ENCODE peak calls at places on chromosomes 4 and X, in four cellular contexts. U is stomach, V is spleen, O is HepG2. L is an unnamed sample.

GRCh38 chrX:68921937-68922456 is 93.2 kb downstream of the EFNB1 start:
- DNase-seq in V (no peak), U (no peak), O (no peak), L (no peak)

GRCh38 chr4:176238819-176239218 is 30.2 kb downstream of the ASB5 start:
- DNase-seq in V (no peak), O (no peak), U (no peak), L (no peak)

GRCh38 chr4:87053064-87053693 is 118.4 kb downstream of the AFF1 start:
- DNase-seq in O (no peak), V (no peak), U (no peak), L (no peak)

GRCh38 chr4:2834001-2834921 is 9.4 kb upstream of the ADD1 start:
- DNase-seq in U (peak; percentile 21), V (no peak), O (no peak), L (no peak)

GRCh38 chrX:29044802-29045201 is 457.6 kb downstream of the IL1RAPL1 start:
- DNase-seq in U (no peak), V (no peak), O (no peak), L (no peak)

GRCh38 chr4:185470503-185471195 is 884 bp downstream of the CCDC110 start:
- DNase-seq in U (peak; percentile 76), O (peak; percentile 4), V (peak; percentile 90), L (no peak)

GRCh38 chrX:66544181-66544580 is 94.7 kb downstream of the EDA2R start:
- DNase-seq in U (no peak), O (no peak), V (no peak), L (no peak)

GRCh38 chr4:122090989-122091388 is 61.1 kb upstream of the BLTP1 start:
- DNase-seq in U (no peak), O (no peak), V (no peak), L (no peak)

GRCh38 chrX:45771114-45771513 is 570.4 kb upstream of the DIPK2B start:
- DNase-seq in U (peak; percentile 39), V (no peak), O (peak; percentile 51), L (peak; percentile 2)

GRCh38 chrX:120749141-120749846 is 119.4 kb upstream of the C1GALT1C1 start:
- DNase-seq in O (no peak), U (no peak), V (peak; percentile 78), L (no peak)

GRCh38 chrX:41026326-41027136 is 58.7 kb upstream of the USP9X start:
- DNase-seq in O (no peak), U (no peak), V (no peak), L (no peak)

GRCh38 chr4:87007345-87008181 is 72.8 kb downstream of the AFF1 start:
- DNase-seq in O (no peak), V (peak; percentile 87), U (peak; percentile 59), L (peak; percentile 92)

GRCh38 chrX:39162322-39162721 is 361.1 kb downstream of the MID1IP1 start:
- DNase-seq in O (no peak), V (peak; percentile 79), U (no peak), L (peak; percentile 79)

GRCh38 chr4:122555216-122555615 is 65.7 kb downstream of the IL21 start:
- DNase-seq in V (no peak), U (no peak), O (no peak), L (no peak)

GRCh38 chrX:104335765-104336164 is 81.0 kb upstream of the ESX1 start:
- DNase-seq in V (no peak), O (no peak), U (no peak), L (no peak)

GRCh38 chrX:14029425-14030247 is at the start of gene GEMIN8:
- DNase-seq in O (peak; percentile 71), V (peak; percentile 97), U (peak; percentile 88), L (peak; percentile 92)
- TF ChIP-seq POLR2A in O (peak; percentile 75), V (peak; percentile 31), U (no peak), L (peak; percentile 69)

DNA sequence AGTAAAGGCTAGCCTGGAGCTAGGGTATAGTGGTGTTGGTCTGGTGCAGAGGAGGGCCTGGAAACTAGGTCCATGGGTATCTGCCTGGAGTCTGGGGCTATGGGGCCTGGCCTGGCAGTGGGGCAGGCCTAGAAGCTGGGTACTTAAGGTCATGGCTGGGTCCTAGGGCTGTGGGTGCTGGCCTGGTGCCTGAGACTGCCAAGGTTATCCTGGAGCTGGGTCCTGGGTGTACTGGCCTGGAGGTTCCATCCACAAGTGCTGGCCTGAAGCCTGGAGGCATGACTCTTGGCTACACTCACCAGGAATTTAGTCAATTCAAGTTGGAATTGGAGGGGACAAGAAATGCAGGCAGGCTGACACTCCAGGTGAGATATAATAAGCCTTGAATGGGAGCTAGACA is 108.4 kb upstream of the ZCCHC13 start:
- DNase-seq in U (no peak), V (no peak), O (no peak), L (no peak)
- TF ChIP-seq POLR2A in U (no peak), V (no peak), O (no peak), L (no peak)

GRCh38 chrX:71366674-71367256 is 608 bp downstream of the TAF1 start:
- DNase-seq in V (peak; percentile 83), U (no peak), O (no peak), L (peak; percentile 62)
- TF ChIP-seq POLR2A in V (no peak), U (no peak), O (no peak), L (peak; percentile 53)

DNA sequence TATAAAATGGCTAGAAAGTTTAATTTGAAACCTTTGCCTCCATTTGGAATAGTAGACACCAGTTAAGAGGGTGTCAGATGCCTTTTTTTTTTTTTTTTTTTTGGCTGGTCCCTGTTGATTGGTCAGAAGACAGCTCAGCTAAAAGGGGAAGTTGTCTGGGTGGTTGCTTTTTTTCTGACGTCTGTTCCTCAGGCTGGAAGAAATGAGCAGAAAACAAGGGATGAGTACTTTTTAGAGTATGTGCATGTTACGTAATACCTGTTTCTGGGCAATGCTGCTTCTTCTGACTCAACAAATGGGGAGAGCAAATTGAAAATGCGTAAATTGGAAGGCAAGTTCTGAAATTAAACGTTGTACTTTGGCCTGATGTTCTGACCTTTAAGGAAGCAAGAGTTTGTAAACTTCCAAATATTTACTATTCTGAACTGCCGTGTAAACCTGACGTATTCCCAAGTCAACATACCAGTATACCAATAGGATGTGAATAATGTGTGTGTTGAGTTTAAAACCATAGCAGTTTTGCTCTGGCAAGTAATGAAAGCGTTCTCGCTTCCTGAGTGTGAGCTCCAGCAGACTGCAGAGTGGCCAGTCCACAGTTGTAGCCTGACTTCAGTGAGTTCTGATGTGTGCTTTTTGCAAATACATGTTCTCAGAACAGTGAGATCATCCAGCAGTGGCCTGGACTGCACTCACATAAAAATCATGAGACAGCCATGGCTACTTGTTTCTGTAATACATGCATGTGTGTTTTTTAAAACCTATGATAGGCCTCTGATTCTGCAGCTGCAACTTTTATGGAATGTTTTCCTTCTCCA is 1.7 kb downstream of the SAT1 start:
- DNase-seq in U (no peak), O (no peak), V (no peak), L (peak; percentile 39)
- TF ChIP-seq POLR2A in U (no peak), O (no peak), V (no peak), L (no peak)

DNA sequence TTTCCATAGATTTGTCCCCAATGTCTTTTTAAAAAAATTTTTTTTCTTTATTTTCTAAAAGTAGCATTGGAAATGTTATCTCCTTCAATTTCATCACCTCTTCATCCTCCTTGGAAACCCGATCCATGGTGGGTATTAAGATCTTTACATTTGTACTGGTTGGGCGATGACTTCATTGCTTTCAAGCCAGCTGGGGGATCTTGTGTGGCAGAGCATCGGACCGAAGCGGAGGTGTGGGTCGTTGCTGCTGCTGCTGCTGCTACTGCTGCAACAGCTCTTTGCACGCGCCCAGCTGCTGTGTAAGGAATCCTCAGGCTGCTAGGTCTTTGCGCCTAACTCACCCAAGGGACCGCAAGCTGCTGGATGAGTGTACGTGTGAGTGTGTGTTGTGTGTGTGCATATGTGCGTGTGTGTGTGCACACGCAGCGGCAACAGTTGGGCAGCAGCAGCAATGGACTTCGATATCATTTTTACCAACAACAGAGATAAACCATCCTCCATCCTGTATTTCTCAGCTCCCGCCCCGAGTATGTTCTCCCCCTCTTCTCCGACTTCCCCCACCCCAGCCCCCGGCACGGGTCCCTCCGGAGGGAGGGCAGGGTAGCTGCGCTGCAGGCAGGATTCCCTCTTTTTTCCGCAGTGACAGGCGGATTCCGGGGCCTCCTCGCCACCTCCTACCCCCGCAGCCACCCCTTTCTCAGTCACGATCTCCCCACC is 768 bp upstream of the CDKL5 start:
- DNase-seq in O (no peak), U (no peak), V (peak; percentile 83), L (peak; percentile 19)
- TF ChIP-seq POLR2A in O (no peak), U (no peak), V (no peak), L (no peak)

GRCh38 chrX:135328421-135329005 is 19.2 kb downstream of the ETDC start:
- DNase-seq in O (no peak), V (no peak), U (no peak), L (no peak)

GRCh38 chrX:135327299-135327698 is 18.0 kb downstream of the ETDC start:
- DNase-seq in U (no peak), V (no peak), O (no peak), L (no peak)

GRCh38 chrX:135324463-135324862 is 15.2 kb downstream of the ETDC start:
- DNase-seq in V (no peak), U (no peak), O (peak; percentile 55), L (no peak)
- TF ChIP-seq POLR2A in V (no peak), U (no peak), O (no peak), L (no peak)

GRCh38 chrX:123764967-123765871 is 32.4 kb upstream of the THOC2 start:
- DNase-seq in V (peak; percentile 87), U (peak; percentile 75), O (no peak), L (peak; percentile 84)
- TF ChIP-seq POLR2A in V (no peak), U (no peak), O (peak; percentile 43), L (peak; percentile 24)

DNA sequence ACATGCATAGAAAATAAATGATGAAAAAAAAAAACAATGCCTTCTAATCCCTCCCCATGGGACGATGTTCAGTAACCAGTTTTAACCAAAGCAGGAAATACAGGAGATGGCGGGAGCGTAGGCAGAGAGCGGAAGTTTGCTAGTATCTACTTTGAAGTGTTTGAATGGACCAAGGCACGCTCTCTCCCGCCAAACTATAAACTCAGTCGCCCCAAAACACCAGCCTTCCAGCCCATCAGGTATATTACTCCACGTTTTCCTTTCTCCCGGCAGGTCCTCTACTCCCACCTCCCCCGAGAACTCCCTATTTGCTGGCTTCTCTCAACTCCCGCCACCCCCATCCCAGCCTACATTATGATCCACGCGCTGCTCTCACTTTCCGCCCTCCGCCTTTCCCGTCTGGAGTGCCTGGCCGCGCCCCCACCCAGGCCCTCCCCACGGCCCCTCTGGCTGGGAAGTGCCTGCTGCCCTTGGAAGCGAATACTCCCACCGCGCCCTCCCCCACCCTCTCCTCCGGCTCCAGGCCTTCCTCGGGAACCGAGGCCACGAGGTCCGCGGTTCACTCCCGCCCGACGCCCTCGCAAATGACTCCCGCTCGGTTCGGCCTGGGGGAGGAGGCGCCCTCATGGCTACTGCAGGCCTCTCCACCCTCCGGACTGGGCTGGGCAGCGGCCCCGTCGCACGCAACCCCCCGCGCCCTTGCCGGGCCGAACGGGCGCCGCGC is 741 bp downstream of the DHX15 start:
- DNase-seq in V (peak; percentile 93), O (peak; percentile 47), U (peak; percentile 46), L (peak; percentile 77)
- TF ChIP-seq POLR2A in V (no peak), O (no peak), U (no peak), L (no peak)

GRCh38 chrX:17104433-17104832 is 158.0 kb downstream of the REPS2 start:
- DNase-seq in U (no peak), V (no peak), O (no peak), L (no peak)

GRCh38 chrX:17098516-17099247 is 152.2 kb downstream of the REPS2 start:
- DNase-seq in U (no peak), O (no peak), V (no peak), L (no peak)
- TF ChIP-seq POLR2A in U (no peak), O (no peak), V (no peak), L (no peak)